ENCODE peak calls at places on chromosomes 6 and 20, in four cellular contexts. K, T, A and N are unnamed samples. For H3K27me3 and H3K4me1, the result is how much of the 10 kb centered on the place peaks cover.

GRCh38 chr20:57260065-57260958 is 6.1 kb downstream of the BMP7 start:
- DNase-seq in T (no peak), K (no peak), A (no peak), N (no peak)

GRCh38 chr6:101851911-101852310 is 458.4 kb downstream of the GRIK2 start:
- DNase-seq in T (no peak), A (no peak), K (no peak), N (no peak)

GRCh38 chr6:165884813-165885765 is 222.0 kb upstream of the PDE10A start:
- DNase-seq in K (peak), A (peak), T (peak), N (peak)

GRCh38 chr20:63737690-63737939 is 1.2 kb downstream of the LIME1 start:
- DNase-seq in A (no peak), T (no peak), K (no peak), N (no peak)

GRCh38 chr6:152605901-152606390 is 31.2 kb downstream of the SYNE1 start:
- DNase-seq in T (no peak), A (no peak), K (no peak), N (no peak)

GRCh38 chr6:100155141-100155540 is 161.1 kb upstream of the MCHR2 start:
- DNase-seq in T (no peak), K (no peak), A (no peak), N (no peak)

GRCh38 chr6:110688661-110689268 is 126.5 kb downstream of the CDK19 start:
- DNase-seq in K (no peak), A (no peak), T (no peak), N (no peak)

GRCh38 chr6:39128106-39128505 is 13.1 kb upstream of the SAYSD1 start:
- DNase-seq in T (no peak), A (no peak), K (no peak), N (no peak)

GRCh38 chr6:73451166-73452106 is 661 bp downstream of the CGAS start:
- DNase-seq in T (peak), A (no peak), K (peak), N (peak)

GRCh38 chr6:41497994-41498393 is 48.2 kb upstream of the FOXP4 start:
- DNase-seq in K (no peak), A (no peak), T (no peak), N (no peak)

GRCh38 chr6:78436335-78436734 is 431.0 kb upstream of the IRAK1BP1 start:
- DNase-seq in K (no peak), T (no peak), A (no peak), N (no peak)

GRCh38 chr6:35148167-35148741 is 7.1 kb upstream of the TCP11 start:
- DNase-seq in T (no peak), A (no peak), K (no peak), N (no peak)

GRCh38 chr6:138970159-138970558 is 17.9 kb downstream of the REPS1 start:
- DNase-seq in A (no peak), K (no peak), T (no peak), N (no peak)

GRCh38 chr6:74170118-74170517 is 474.1 kb downstream of the CD109 start:
- DNase-seq in T (no peak), K (no peak), A (no peak), N (no peak)

GRCh38 chr6:94953867-94954631 is 623.3 kb upstream of the MANEA start:
- DNase-seq in K (no peak), A (no peak), T (peak), N (no peak)

GRCh38 chr20:35001596-35002362 is 46.1 kb downstream of the MYH7B start:
- DNase-seq in A (no peak), T (no peak), K (peak), N (no peak)

GRCh38 chr6:132314432-132314831 is 86.8 kb downstream of the MOXD1 start:
- DNase-seq in A (no peak), K (no peak), T (no peak), N (no peak)

GRCh38 chr20:47252879-47253307 is 103.6 kb downstream of the ZMYND8 start:
- DNase-seq in A (no peak), T (no peak), K (no peak), N (no peak)

GRCh38 chr6:66687611-66688140 is 980.6 kb upstream of the EYS start:
- DNase-seq in T (no peak), K (no peak), A (no peak), N (no peak)

GRCh38 chr6:169725270-169726048 is 1.2 kb upstream of the PHF10 start:
- DNase-seq in A (peak), K (peak), T (no peak), N (peak)

GRCh38 chr6:161373905-161374451 is 100.1 kb upstream of the AGPAT4 start:
- DNase-seq in K (peak), T (peak), A (peak), N (peak)

GRCh38 chr6:170046786-170047626 is 243.9 kb downstream of the DLL1 start:
- DNase-seq in A (no peak), T (no peak), K (peak), N (no peak)

GRCh38 chr6:150241751-150242150 is 98.9 kb downstream of the PPP1R14C start:
- DNase-seq in K (no peak), A (no peak), T (no peak), N (no peak)

GRCh38 chr6:134063121-134063965 is 10.9 kb upstream of the SLC2A12 start:
- DNase-seq in A (no peak), K (no peak), T (no peak), N (no peak)

GRCh38 chr20:16709017-16709416 is 20.8 kb upstream of the SNRPB2 start:
- DNase-seq in T (peak), K (no peak), A (no peak), N (peak)

GRCh38 chr20:56458227-56458821 is 10.1 kb upstream of the RTF2 start:
- DNase-seq in K (no peak), T (no peak), A (no peak), N (no peak)

GRCh38 chr20:48621256-48622078 is 206.3 kb downstream of the PREX1 start:
- DNase-seq in A (no peak), K (peak), T (no peak), N (no peak)

GRCh38 chr6:159852877-159853276 is 37.9 kb upstream of the MAS1 start:
- DNase-seq in T (peak), K (no peak), A (no peak), N (peak)

GRCh38 chr6:85684125-85684808 is 41.6 kb upstream of the SYNCRIP start:
- DNase-seq in A (no peak), T (no peak), K (no peak), N (no peak)

GRCh38 chr6:2875840-2876207 is 27.3 kb downstream of the SERPINB9 start:
- DNase-seq in T (no peak), K (peak), A (peak), N (no peak)

GRCh38 chr20:49969234-49969633 is 13.5 kb upstream of the SNAI1 start:
- DNase-seq in T (peak), K (no peak), A (no peak), N (no peak)

GRCh38 chr20:44496976-44497375 is 21.3 kb downstream of the TTPAL start:
- DNase-seq in A (peak), K (no peak), T (no peak), N (no peak)

GRCh38 chr20:63456429-63457284 is 15.8 kb downstream of the KCNQ2 start:
- DNase-seq in A (no peak), K (no peak), T (no peak), N (no peak)

GRCh38 chr20:22836211-22836610 is 198.9 kb upstream of the SSTR4 start:
- DNase-seq in K (no peak), A (no peak), T (no peak), N (no peak)

GRCh38 chr6:62429781-62430180 is 143.8 kb upstream of the KHDRBS2 start:
- DNase-seq in T (no peak), A (no peak), K (no peak), N (no peak)

GRCh38 chr6:53369876-53370515 is 21.2 kb upstream of the ELOVL5 start:
- DNase-seq in K (no peak), A (no peak), T (no peak), N (no peak)
- H3K27me3 ChIP-seq in K (under half), A (under half), T (under half), N (under half)

GRCh38 chr6:68728580-68728979 is 93.5 kb downstream of the ADGRB3 start:
- DNase-seq in K (no peak), A (no peak), T (no peak), N (no peak)

GRCh38 chr6:68728124-68728523 is 93.0 kb downstream of the ADGRB3 start:
- DNase-seq in K (no peak), A (no peak), T (no peak), N (no peak)

GRCh38 chr6:68726307-68726706 is 91.2 kb downstream of the ADGRB3 start:
- DNase-seq in T (no peak), K (no peak), A (no peak), N (no peak)

GRCh38 chr6:68726992-68727391 is 91.9 kb downstream of the ADGRB3 start:
- DNase-seq in A (no peak), T (no peak), K (no peak), N (no peak)

DNA sequence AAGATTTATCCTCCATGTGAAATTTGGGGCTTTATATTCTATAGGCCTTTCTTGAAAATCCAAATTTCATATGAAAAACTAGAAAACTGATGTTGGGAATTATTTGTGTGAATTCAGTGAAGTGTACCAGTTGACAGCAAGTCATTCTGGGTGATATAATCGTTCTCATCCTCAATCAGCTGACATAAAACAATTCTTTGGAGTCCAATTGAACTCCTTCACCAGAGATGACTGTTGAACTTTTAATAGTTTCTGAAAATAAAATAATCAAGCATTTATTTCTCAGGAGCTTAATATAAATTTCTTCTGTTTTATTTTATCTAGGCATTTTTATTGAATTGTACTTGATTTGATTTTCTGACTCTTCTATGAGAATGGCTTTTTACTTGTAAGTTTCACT is 92.6 kb downstream of the ADGRB3 start:
- DNase-seq in K (no peak), A (no peak), T (no peak), N (no peak)
- H3K4me1 ChIP-seq in K (under half), A (under half), T (under half), N (under half)

DNA sequence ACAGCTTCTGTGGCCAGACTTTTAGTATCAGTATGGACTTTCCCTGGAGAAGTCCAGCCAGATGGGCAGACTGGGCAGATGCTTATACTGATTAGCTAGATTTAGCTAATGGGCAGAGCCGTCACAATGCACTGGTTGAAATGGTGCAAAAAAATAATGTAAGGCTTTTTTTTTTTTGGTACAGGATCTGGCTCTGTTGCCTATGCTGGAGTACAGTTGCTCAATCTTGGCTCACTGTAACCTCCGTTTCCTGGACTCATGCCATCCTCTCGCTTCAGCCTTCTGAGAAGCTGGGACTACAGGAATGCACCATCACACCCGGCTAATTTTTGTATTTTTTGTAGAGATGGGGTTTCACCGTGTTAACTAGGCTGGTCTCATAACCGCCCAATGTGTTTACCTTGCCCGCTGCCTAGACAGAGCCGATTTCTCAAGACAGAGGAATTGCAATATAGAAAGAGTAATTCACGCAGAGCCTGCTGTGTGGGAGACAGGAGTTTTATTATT is 16.4 kb upstream of the KIFC1 start:
- DNase-seq in T (no peak), A (peak), K (no peak), N (no peak)
- H3K4me3 ChIP-seq in T (no peak), A (no peak), K (no peak), N (no peak)

GRCh38 chr20:20417891-20418676 is 50.2 kb downstream of the INSM1 start:
- DNase-seq in T (peak), K (no peak), A (no peak), N (no peak)
- H3K27me3 ChIP-seq in T (under half), K (under half), A (under half), N (under half)

GRCh38 chr6:40427196-40427595 is 160.0 kb downstream of the LRFN2 start:
- DNase-seq in T (no peak), A (no peak), K (no peak), N (no peak)
- H3K4me1 ChIP-seq in T (under half), A (under half), K (under half), N (under half)

DNA sequence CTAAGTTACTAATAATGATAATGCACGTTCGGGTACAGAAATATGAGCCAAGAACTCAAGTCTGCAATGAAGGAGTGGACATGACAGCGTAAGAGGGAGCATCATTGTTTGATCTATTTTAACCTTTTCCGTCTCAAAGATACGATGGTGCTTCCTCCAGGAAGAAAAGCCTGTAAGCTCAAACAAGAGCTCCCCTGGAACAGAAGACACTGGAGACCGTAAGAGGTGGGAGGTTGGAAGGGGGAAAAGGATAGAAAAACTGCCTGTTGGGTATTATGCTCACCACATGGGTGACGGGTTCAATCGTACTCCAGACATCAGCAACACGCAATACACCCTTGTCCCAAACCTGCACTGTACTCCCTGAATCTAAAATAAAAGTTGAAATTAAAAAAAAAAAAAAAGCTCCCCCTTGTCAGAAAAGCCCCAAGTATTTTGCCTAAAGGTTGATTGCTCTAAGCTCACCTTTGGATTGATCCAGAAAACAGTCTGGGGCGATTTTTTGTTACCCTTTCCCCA is 180.5 kb downstream of the TRIM27 start:
- DNase-seq in T (no peak), A (no peak), K (no peak), N (no peak)
- H3K4me3 ChIP-seq in T (no peak), A (no peak), K (no peak), N (no peak)